ENCODE peak calls at places on chromosomes 4 and X, in four cellular contexts. D, I, E and C are unnamed samples.

GRCh38 chrX:8042304-8042703 is 115.1 kb upstream of the PNPLA4 start:
- DNase-seq in E (peak; percentile 6), I (peak; percentile 1), D (no peak), C (no peak)

GRCh38 chr4:185317880-185318279 is 77.8 kb downstream of the LRP2BP start:
- DNase-seq in D (no peak), E (no peak), I (peak; percentile 8), C (no peak)

GRCh38 chr4:1503583-1504471 is 97.6 kb upstream of the NKX1-1 start:
- DNase-seq in D (no peak), E (no peak), I (peak; percentile 14), C (peak; percentile 31)

GRCh38 chr4:53959373-53959772 is 105.0 kb downstream of the CHIC2 start:
- DNase-seq in E (no peak), I (no peak), D (no peak), C (no peak)

GRCh38 chrX:39755152-39756032 is 342.4 kb downstream of the BCOR start:
- DNase-seq in I (peak; percentile 81), D (no peak), E (peak; percentile 63), C (no peak)

GRCh38 chr4:14396183-14396582 is 606.1 kb upstream of the CPEB2 start:
- DNase-seq in D (no peak), I (no peak), E (no peak), C (no peak)

GRCh38 chrX:46611658-46612362 is 38.2 kb downstream of the CHST7 start:
- DNase-seq in D (no peak), E (no peak), I (no peak), C (no peak)

GRCh38 chr4:109979932-109980717 is 67.4 kb downstream of the EGF start:
- DNase-seq in I (no peak), E (no peak), D (no peak), C (no peak)

GRCh38 chr4:98609946-98610345 is 48.5 kb downstream of the TSPAN5 start:
- DNase-seq in E (no peak), D (no peak), I (no peak), C (no peak)

GRCh38 chr4:74934822-74935326 is 2.0 kb downstream of the PARM1 start:
- DNase-seq in E (no peak), D (no peak), I (no peak), C (no peak)

GRCh38 chr4:153074501-153075255 is 129.6 kb upstream of the TRIM2 start:
- DNase-seq in E (no peak), I (no peak), D (no peak), C (no peak)

GRCh38 chr4:115275615-115276014 is 162.2 kb upstream of the NDST4 start:
- DNase-seq in D (no peak), E (no peak), I (no peak), C (no peak)

GRCh38 chr4:95232358-95233156 is 316.2 kb downstream of the UNC5C start:
- DNase-seq in I (no peak), D (no peak), E (no peak), C (no peak)
- TF ChIP-seq HDAC6 in I (no peak), D (no peak), E (no peak), C (no peak)

DNA sequence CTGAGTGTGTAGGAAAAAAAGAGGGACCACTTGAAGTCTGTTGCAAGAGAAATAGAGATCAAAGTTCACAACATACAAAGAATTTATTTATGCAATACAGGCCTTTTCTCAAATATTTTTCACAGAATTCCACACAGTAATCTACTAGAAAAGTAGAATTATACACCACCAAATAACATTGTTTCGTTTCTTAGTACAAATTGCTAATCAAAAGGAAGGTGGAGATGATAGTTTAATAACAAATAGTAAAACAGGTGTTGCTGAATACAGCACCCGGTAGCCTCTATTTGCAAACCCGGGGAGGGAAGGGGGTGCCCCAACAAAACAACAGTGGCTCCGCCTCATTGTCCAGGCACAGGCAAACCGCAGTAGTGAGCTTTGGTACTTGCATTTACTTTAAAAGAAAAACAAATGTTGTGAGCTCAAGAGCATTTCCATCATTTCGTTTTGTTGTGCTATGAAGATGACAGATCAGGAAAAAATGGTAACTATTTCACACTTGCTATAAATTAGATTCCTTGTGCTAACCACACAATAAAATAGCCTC is 186.4 kb downstream of the DCLK2 start:
- DNase-seq in D (no peak), I (no peak), E (peak; percentile 77), C (no peak)
- TF ChIP-seq HDAC6 in D (no peak), I (no peak), E (no peak), C (no peak)

DNA sequence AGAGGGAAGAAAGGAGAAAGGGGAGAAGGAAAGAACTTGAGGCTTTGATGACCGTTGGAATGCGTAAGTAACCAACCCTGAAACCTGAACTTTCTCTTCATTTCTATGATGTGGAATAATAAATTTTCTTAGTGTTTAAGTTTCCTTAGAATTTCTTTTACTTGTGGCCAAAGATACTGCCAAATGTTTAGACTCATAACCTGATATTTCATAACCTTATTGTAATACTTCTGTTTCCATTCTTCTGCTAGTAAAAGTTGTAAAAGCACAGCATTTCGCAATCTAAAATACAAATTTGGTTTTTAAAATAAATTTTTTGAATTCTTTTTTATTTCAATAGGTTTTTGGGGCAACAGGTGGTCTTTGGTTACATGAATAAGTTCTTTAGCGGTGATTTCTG is 258.5 kb upstream of the GIMD1 start:
- DNase-seq in E (no peak), D (no peak), I (no peak), C (no peak)
- TF ChIP-seq HDAC6 in E (no peak), D (no peak), I (no peak), C (no peak)

DNA sequence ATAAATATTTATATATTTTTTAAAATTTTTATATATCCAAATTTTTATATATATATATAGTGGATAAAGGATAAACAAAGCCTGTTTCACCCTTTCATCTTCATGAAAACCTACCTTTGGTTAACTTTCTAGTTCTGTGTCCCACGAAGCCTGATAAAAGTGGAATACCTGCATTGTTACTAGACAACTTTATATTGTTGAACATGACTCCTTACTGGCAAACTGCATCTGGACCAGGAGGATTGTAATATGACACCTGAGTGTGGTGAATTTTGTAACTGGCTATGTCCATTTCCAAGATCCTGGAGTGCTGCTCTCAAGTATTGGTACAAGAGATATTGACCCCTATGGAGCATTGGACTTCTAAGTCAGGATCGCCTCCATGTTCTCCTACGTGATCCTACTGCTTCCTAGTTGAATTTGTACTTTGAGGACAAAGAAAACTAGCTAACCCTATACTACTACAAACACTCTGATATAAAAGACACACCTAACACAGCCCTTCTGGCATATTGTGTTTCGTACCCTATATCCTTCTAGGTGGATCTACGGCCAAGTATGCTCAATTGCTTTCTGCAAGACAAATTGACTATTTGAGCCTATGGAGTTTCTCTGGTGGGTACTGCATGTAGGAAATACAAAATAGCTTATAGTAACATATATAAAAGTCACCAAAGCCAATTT is 61.3 kb upstream of the PRRG1 start:
- DNase-seq in E (no peak), I (no peak), D (no peak), C (no peak)
- TF ChIP-seq HDAC6 in E (no peak), I (no peak), D (no peak), C (no peak)

DNA sequence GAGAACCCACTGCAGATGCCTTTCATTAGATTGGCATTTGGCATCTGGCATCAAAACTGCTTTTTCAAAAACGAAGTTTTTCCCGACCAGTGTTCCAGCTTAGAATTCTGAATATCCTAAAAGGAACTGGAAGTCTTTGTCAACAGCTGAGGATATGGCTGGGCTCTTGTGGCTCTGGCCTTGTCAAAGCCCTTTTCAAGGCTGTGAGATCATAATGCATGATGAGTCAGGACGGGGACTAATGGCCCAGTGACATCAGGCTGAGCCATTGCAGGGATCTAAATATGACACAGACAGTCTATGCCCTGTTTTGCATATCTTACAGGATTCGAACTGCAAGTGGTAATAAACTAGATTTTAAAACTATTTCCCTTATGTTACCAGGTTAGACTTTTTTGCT is 306.4 kb downstream of the PTTG2 start:
- DNase-seq in I (peak; percentile 68), D (no peak), E (peak; percentile 6), C (no peak)
- TF ChIP-seq HDAC6 in I (no peak), D (no peak), E (no peak), C (no peak)

GRCh38 chr4:23455482-23455881 is 434.4 kb downstream of the PPARGC1A start:
- DNase-seq in D (no peak), I (no peak), E (peak; percentile 1), C (peak; percentile 43)
- TF ChIP-seq HDAC6 in D (no peak), I (no peak), E (no peak), C (no peak)

GRCh38 chr4:88743696-88744095 is 46.1 kb upstream of the NAP1L5 start:
- DNase-seq in I (no peak), E (no peak), D (no peak), C (no peak)
- TF ChIP-seq HDAC6 in I (no peak), E (no peak), D (no peak), C (no peak)

GRCh38 chr4:125827338-125828074 is 512.8 kb downstream of the FAT4 start:
- DNase-seq in D (no peak), I (no peak), E (no peak), C (no peak)

GRCh38 chr4:125832161-125832560 is 517.4 kb downstream of the FAT4 start:
- DNase-seq in I (no peak), D (no peak), E (no peak), C (no peak)

GRCh38 chr4:125828316-125828715 is 513.6 kb downstream of the FAT4 start:
- DNase-seq in E (no peak), D (no peak), I (no peak), C (no peak)

DNA sequence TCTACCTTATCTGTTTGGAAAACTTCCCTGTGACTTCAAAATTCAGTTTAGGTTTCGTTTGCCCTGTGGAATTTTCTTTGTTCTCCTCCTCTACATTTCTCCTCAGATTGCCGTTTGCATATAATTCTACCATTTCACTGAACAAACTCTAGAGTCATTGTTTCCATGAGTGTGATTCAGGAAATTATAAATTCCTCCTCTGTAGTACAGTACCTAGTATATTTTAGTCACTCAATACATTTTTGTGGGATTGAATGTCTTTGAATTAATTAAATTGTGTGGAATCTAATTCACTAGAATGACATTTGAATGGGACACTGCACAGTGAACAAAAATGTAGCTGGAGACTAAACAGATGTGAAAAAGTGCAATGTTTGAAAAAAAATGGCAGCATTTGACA is 512.0 kb downstream of the FAT4 start:
- DNase-seq in D (no peak), I (no peak), E (no peak), C (no peak)
- TF ChIP-seq HDAC6 in D (no peak), I (no peak), E (no peak), C (no peak)

GRCh38 chr4:124712417-124713212 is at the start of gene ANKRD50:
- DNase-seq in D (no peak), I (peak; percentile 94), E (peak; percentile 74), C (peak; percentile 87)

GRCh38 chr4:124710253-124710849 is 2.2 kb downstream of the ANKRD50 start:
- DNase-seq in D (no peak), I (peak; percentile 12), E (no peak), C (no peak)

GRCh38 chr4:124708517-124709300 is 3.8 kb downstream of the ANKRD50 start:
- DNase-seq in D (no peak), E (no peak), I (no peak), C (no peak)

GRCh38 chr4:124711469-124712416 is 789 bp downstream of the ANKRD50 start:
- DNase-seq in E (peak; percentile 41), D (no peak), I (peak; percentile 77), C (peak; percentile 80)

DNA sequence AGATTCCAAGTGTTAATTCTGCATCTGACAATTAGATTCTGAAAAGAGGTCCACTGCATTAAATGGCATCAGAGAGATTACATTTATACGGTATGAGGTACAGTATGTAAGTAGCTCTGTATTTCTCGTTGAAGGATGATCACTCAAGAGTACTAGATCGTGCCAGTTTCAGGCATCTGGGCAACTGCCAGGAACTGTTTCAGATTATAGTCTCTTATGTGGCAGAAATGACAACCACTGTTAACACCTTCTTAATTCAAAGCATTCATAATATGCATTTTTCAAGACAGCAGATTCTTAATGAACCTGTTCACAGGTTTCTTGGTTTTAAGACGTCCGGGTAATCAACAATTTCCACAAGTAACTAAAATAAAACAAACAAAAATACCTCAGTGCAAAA is 1.6 kb downstream of the ANKRD50 start:
- DNase-seq in D (no peak), E (no peak), I (no peak), C (no peak)
- TF ChIP-seq HDAC6 in D (no peak), E (no peak), I (no peak), C (no peak)